ENCODE peak calls at places on chromosome 3, in five cellular contexts. Q is foreskin fibroblast, H is thoracic aorta, I is nephron progenitor cell, J is fibroblast of mammary gland. O is an unnamed sample.
A peak's percentile ranks its signal among the peaks of the same experiment; 100 is the strongest.

GRCh38 chr3:35760147-35760546 is 120.8 kb downstream of the ARPP21 start:
- DNase-seq in Q (no peak), H (no peak), I (no peak), J (no peak), O (no peak)

GRCh38 chr3:110598847-110599490 is 472.6 kb upstream of the NECTIN3 start:
- DNase-seq in Q (peak; percentile 52), H (no peak), I (no peak), J (peak; percentile 23), O (no peak)

GRCh38 chr3:127770671-127771370 is 51.5 kb downstream of the MGLL start:
- DNase-seq in Q (no peak), H (no peak), I (no peak), J (no peak), O (no peak)

GRCh38 chr3:31490502-31490901 is 42.2 kb upstream of the STT3B start:
- DNase-seq in Q (no peak), H (no peak), I (no peak), J (no peak), O (no peak)

GRCh38 chr3:138093721-138094120 is 21.7 kb downstream of the DZIP1L start:
- DNase-seq in Q (no peak), H (no peak), I (no peak), J (no peak), O (no peak)

GRCh38 chr3:77931272-77932009 is 891.5 kb downstream of the ROBO2 start:
- DNase-seq in Q (peak; percentile 28), H (no peak), I (no peak), J (no peak), O (no peak)

GRCh38 chr3:57896046-57896445 is 112.2 kb upstream of the FLNB start:
- DNase-seq in Q (no peak), H (no peak), I (no peak), J (no peak), O (no peak)

GRCh38 chr3:172675371-172676193 is 35.3 kb downstream of the NCEH1 start:
- DNase-seq in Q (peak; percentile 32), H (no peak), I (peak; percentile 22), J (peak; percentile 69), O (peak; percentile 35)

GRCh38 chr3:101825904-101826445 is 23.3 kb upstream of the NFKBIZ start:
- DNase-seq in Q (peak; percentile 28), H (no peak), I (no peak), J (peak; percentile 70), O (no peak)

GRCh38 chr3:45937206-45938042 is 5.8 kb upstream of the CXCR6 start:
- DNase-seq in Q (no peak), H (no peak), I (no peak), J (no peak), O (no peak)

GRCh38 chr3:108410531-108410984 is 99.8 kb downstream of the MYH15 start:
- DNase-seq in Q (no peak), H (no peak), I (no peak), J (no peak), O (no peak)

GRCh38 chr3:128327606-128328031 is 139.1 kb downstream of the DNAJB8 start:
- DNase-seq in Q (no peak), H (no peak), I (no peak), J (no peak), O (no peak)

GRCh38 chr3:52406231-52406661 is 38.7 kb downstream of the SEMA3G start:
- DNase-seq in Q (no peak), H (no peak), I (no peak), J (no peak), O (no peak)

GRCh38 chr3:127484601-127485388 is 105.7 kb downstream of the TPRA1 start:
- DNase-seq in Q (no peak), H (no peak), I (no peak), J (no peak), O (peak; percentile 1)

GRCh38 chr3:114745322-114746240 is 401.5 kb downstream of the ZBTB20 start:
- DNase-seq in Q (peak; percentile 73), H (no peak), I (no peak), J (peak; percentile 85), O (no peak)

GRCh38 chr3:186247821-186248814 is 113.9 kb downstream of the DGKG start:
- DNase-seq in Q (no peak), H (no peak), I (no peak), J (no peak), O (no peak)

GRCh38 chr3:185688808-185689207 is 102.7 kb downstream of the SENP2 start:
- DNase-seq in Q (peak; percentile 98), H (no peak), I (no peak), J (peak; percentile 99), O (no peak)

GRCh38 chr3:60307800-60308199 is 943.5 kb downstream of the FHIT start:
- DNase-seq in Q (no peak), H (no peak), I (no peak), J (no peak), O (no peak)

GRCh38 chr3:89312141-89312540 is 204.7 kb downstream of the EPHA3 start:
- DNase-seq in Q (no peak), H (no peak), I (no peak), J (no peak), O (no peak)

GRCh38 chr3:15097889-15098288 is 1.1 kb downstream of the RBSN start:
- DNase-seq in Q (no peak), H (no peak), I (no peak), J (no peak), O (no peak)

GRCh38 chr3:195697582-195698324 is 23.0 kb upstream of the MUC20 start:
- DNase-seq in Q (peak; percentile 96), H (no peak), I (no peak), J (peak; percentile 95), O (no peak)

GRCh38 chr3:186339180-186339912 is 22.7 kb downstream of the DGKG start:
- DNase-seq in Q (no peak), H (no peak), I (no peak), J (no peak), O (no peak)

GRCh38 chr3:100766069-100766468 is 56.8 kb downstream of the TFG start:
- DNase-seq in Q (no peak), H (no peak), I (no peak), J (no peak), O (no peak)

GRCh38 chr3:55159711-55160110 is 231.9 kb upstream of the LRTM1 start:
- DNase-seq in Q (no peak), H (no peak), I (no peak), J (no peak), O (no peak)

DNA sequence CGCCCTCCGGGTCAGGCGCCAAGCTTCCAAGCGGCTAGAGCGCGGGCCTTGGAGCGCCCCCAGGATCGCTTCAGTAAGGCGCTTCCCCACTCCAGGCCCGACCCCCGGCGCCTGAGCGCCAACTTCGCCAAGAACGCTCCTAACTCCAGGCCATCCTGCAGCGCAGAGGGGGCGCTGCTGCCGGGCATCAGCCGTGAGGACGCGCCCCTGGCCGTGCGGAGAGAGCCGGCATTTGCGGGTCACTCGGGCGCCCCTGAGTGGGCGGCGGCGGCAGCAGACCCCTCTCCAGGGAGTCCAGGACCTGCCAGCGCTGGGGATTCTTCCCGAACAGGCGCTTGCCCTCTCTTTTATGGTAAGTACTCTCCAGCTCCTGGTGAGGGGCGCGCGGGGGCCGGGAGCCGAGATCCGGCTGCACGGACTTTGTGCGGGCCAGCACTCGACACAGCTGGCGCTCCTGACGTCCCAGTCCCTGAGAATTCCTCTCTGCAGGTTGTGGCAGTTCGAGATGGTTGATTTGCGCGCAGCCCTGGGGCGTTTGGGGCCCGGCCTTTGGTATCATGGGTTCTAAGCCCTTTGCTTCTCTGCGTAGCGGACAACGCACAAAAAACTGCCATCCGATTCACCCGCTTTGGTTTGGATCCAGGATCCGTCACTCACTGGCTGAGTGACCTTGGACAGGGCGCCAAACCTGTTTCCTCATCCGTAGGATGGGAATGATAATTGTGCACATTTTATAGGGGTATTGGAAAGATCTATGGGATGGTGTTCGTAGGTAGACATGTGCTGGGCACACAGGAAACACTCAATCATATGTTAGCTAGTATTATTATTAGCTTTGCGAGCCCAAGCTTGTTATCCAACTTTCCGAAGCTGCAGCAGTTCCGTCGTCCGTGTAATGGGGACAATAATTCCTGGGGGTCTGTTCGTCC is 758 bp downstream of the SPSB4 start:
- DNase-seq in Q (peak; percentile 4), H (no peak), I (peak; percentile 73), J (peak; percentile 12), O (peak; percentile 48)
- TF ChIP-seq CTCF in Q (no peak), H (no peak), I (peak; percentile 6), J (no peak), O (no peak)

DNA sequence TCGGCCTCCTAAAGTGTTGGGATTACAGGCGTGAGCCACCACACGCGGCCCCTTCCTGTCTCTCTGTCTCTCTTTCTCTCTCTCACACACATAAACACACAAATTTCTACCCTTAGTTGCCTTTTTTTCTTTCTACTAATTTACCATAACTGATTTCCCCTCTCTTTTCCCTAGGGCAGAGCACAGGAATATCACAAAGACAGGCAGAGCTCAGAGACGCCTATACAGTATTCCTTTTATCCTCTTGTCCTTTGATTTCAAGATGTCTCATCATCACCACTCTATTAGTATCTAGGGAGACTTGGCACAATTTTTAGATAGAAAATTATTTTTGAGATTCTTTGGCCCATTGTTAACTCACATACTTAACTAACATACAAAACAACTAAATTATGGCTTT is 25.8 kb upstream of the ST3GAL6 start:
- DNase-seq in Q (no peak), H (no peak), I (no peak), J (no peak), O (no peak)
- TF ChIP-seq CTCF in Q (no peak), H (no peak), I (no peak), J (no peak), O (no peak)

GRCh38 chr3:125202197-125202596 is 10.4 kb downstream of the SLC12A8 start:
- DNase-seq in Q (no peak), H (no peak), I (no peak), J (peak; percentile 40), O (no peak)
- TF ChIP-seq CTCF in Q (no peak), H (no peak), I (no peak), J (peak; percentile 44), O (no peak)

DNA sequence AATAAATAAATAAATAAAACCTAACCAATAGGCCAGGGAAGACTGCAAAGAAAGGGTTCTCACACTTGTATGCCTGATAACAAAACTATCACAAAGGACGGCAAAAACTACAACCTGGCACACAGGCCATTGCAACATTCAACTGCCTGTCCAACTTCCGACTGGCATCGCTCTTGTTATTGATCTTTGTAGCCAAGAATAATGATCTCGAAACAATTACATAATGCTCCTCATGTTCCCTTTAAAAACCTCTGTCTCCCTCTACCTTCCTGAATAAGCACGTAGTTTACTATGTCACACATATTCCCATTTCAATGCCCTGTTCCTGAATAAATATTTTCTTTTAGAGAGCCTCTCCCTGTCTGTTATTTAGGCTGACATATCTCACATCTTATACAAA is 74.3 kb downstream of the B3GNT5 start:
- DNase-seq in Q (no peak), H (no peak), I (no peak), J (no peak), O (no peak)
- TF ChIP-seq CTCF in Q (no peak), H (no peak), I (no peak), J (no peak), O (no peak)

GRCh38 chr3:44117736-44118135 is 124.0 kb upstream of the TOPAZ1 start:
- DNase-seq in Q (no peak), H (no peak), I (no peak), J (no peak), O (no peak)

GRCh38 chr3:44111482-44111881 is 130.2 kb upstream of the TOPAZ1 start:
- DNase-seq in Q (no peak), H (no peak), I (no peak), J (no peak), O (no peak)

GRCh38 chr3:44110643-44111042 is 131.0 kb upstream of the TOPAZ1 start:
- DNase-seq in Q (no peak), H (no peak), I (no peak), J (no peak), O (no peak)

GRCh38 chr3:44117239-44117638 is 124.4 kb upstream of the TOPAZ1 start:
- DNase-seq in Q (no peak), H (no peak), I (peak; percentile 14), J (no peak), O (no peak)

GRCh38 chr3:44114142-44114541 is 127.5 kb upstream of the TOPAZ1 start:
- DNase-seq in Q (no peak), H (no peak), I (peak; percentile 68), J (peak; percentile 46), O (peak; percentile 77)
- TF ChIP-seq CTCF in Q (peak; percentile 36), H (no peak), I (peak; percentile 47), J (peak; percentile 51), O (peak; percentile 55)

O was measured in endothelial cell.